ENCODE peak calls at places on chromosomes 6 and 20, in five cellular contexts. One of them, this sample, is unnamed.
A peak's percentile ranks its signal among the peaks of the same experiment; 100 is the strongest.

GRCh38 chr6:123064038-123064437 is 68.0 kb downstream of the CLVS2 start:
- DNase-seq in hepatocyte: no peak
- DNase-seq in fibroblast of lung: no peak
- DNase-seq in neural progenitor cell: no peak
- DNase-seq in CD8-positive, alpha-beta T cell: no peak
- DNase-seq in this sample: no peak

GRCh38 chr20:1868856-1869255 is 26.4 kb upstream of the SIRPA start:
- DNase-seq in hepatocyte: no peak
- DNase-seq in fibroblast of lung: peak; percentile 51
- DNase-seq in neural progenitor cell: no peak
- DNase-seq in CD8-positive, alpha-beta T cell: no peak
- DNase-seq in this sample: no peak

GRCh38 chr6:53910834-53911233 is 116.0 kb downstream of the LRRC1 start:
- DNase-seq in hepatocyte: no peak
- DNase-seq in fibroblast of lung: peak; percentile 47
- DNase-seq in neural progenitor cell: peak; percentile 68
- DNase-seq in CD8-positive, alpha-beta T cell: no peak
- DNase-seq in this sample: no peak

GRCh38 chr6:158810149-158811095 is 8.7 kb downstream of the EZR start:
- DNase-seq in hepatocyte: no peak
- DNase-seq in fibroblast of lung: no peak
- DNase-seq in neural progenitor cell: no peak
- DNase-seq in CD8-positive, alpha-beta T cell: no peak
- DNase-seq in this sample: no peak

GRCh38 chr6:104505838-104506237 is 353.9 kb downstream of the HACE1 start:
- DNase-seq in hepatocyte: no peak
- DNase-seq in fibroblast of lung: no peak
- DNase-seq in neural progenitor cell: no peak
- DNase-seq in CD8-positive, alpha-beta T cell: no peak
- DNase-seq in this sample: no peak

GRCh38 chr6:39086294-39086693 is 28.7 kb downstream of the SAYSD1 start:
- DNase-seq in hepatocyte: no peak
- DNase-seq in fibroblast of lung: no peak
- DNase-seq in neural progenitor cell: no peak
- DNase-seq in CD8-positive, alpha-beta T cell: no peak
- DNase-seq in this sample: no peak

GRCh38 chr20:11920083-11920482 is 2.4 kb downstream of the BTBD3 start:
- DNase-seq in hepatocyte: no peak
- DNase-seq in fibroblast of lung: no peak
- DNase-seq in neural progenitor cell: no peak
- DNase-seq in CD8-positive, alpha-beta T cell: no peak
- DNase-seq in this sample: no peak

GRCh38 chr6:106927531-106928398 is 46.8 kb downstream of the CD24 start:
- DNase-seq in hepatocyte: peak; percentile 79
- DNase-seq in fibroblast of lung: peak; percentile 22
- DNase-seq in neural progenitor cell: peak; percentile 87
- DNase-seq in CD8-positive, alpha-beta T cell: no peak
- DNase-seq in this sample: no peak

GRCh38 chr20:9807176-9807575 is 31.7 kb downstream of the PAK5 start:
- DNase-seq in hepatocyte: no peak
- DNase-seq in fibroblast of lung: no peak
- DNase-seq in neural progenitor cell: no peak
- DNase-seq in CD8-positive, alpha-beta T cell: no peak
- DNase-seq in this sample: no peak

GRCh38 chr20:49644980-49645565 is 68.6 kb downstream of the B4GALT5 start:
- DNase-seq in hepatocyte: no peak
- DNase-seq in fibroblast of lung: no peak
- DNase-seq in neural progenitor cell: no peak
- DNase-seq in CD8-positive, alpha-beta T cell: no peak
- DNase-seq in this sample: no peak

GRCh38 chr20:47262365-47263013 is 94.0 kb downstream of the ZMYND8 start:
- DNase-seq in hepatocyte: no peak
- DNase-seq in fibroblast of lung: no peak
- DNase-seq in neural progenitor cell: no peak
- DNase-seq in CD8-positive, alpha-beta T cell: no peak
- DNase-seq in this sample: no peak

GRCh38 chr6:16437984-16438383 is 199.6 kb downstream of the GMPR start:
- DNase-seq in hepatocyte: no peak
- DNase-seq in fibroblast of lung: no peak
- DNase-seq in neural progenitor cell: no peak
- DNase-seq in CD8-positive, alpha-beta T cell: peak; percentile 26
- DNase-seq in this sample: no peak

GRCh38 chr6:149190228-149190831 is 127.2 kb upstream of the TAB2 start:
- DNase-seq in hepatocyte: no peak
- DNase-seq in fibroblast of lung: peak; percentile 9
- DNase-seq in neural progenitor cell: peak; percentile 11
- DNase-seq in CD8-positive, alpha-beta T cell: peak; percentile 35
- DNase-seq in this sample: peak; percentile 72

GRCh38 chr6:12014027-12014872 is 2.1 kb downstream of the HIVEP1 start:
- DNase-seq in hepatocyte: no peak
- DNase-seq in fibroblast of lung: peak; percentile 72
- DNase-seq in neural progenitor cell: no peak
- DNase-seq in CD8-positive, alpha-beta T cell: no peak
- DNase-seq in this sample: no peak

GRCh38 chr6:12595161-12595792 is 121.3 kb upstream of the PHACTR1 start:
- DNase-seq in hepatocyte: no peak
- DNase-seq in fibroblast of lung: no peak
- DNase-seq in neural progenitor cell: no peak
- DNase-seq in CD8-positive, alpha-beta T cell: no peak
- DNase-seq in this sample: no peak

GRCh38 chr6:144741659-144742058 is 456.5 kb downstream of the UTRN start:
- DNase-seq in hepatocyte: no peak
- DNase-seq in fibroblast of lung: no peak
- DNase-seq in neural progenitor cell: no peak
- DNase-seq in CD8-positive, alpha-beta T cell: no peak
- DNase-seq in this sample: no peak

GRCh38 chr20:9460518-9460917 is 53.9 kb upstream of the LAMP5 start:
- DNase-seq in hepatocyte: no peak
- DNase-seq in fibroblast of lung: peak; percentile 61
- DNase-seq in neural progenitor cell: no peak
- DNase-seq in CD8-positive, alpha-beta T cell: no peak
- DNase-seq in this sample: no peak

GRCh38 chr6:79605061-79605460 is 26.1 kb upstream of the SH3BGRL2 start:
- DNase-seq in hepatocyte: no peak
- DNase-seq in fibroblast of lung: peak; percentile 46
- DNase-seq in neural progenitor cell: no peak
- DNase-seq in CD8-positive, alpha-beta T cell: no peak
- DNase-seq in this sample: no peak

GRCh38 chr6:148309301-148309700 is 33.3 kb upstream of the SASH1 start:
- DNase-seq in hepatocyte: no peak
- DNase-seq in fibroblast of lung: no peak
- DNase-seq in neural progenitor cell: no peak
- DNase-seq in CD8-positive, alpha-beta T cell: no peak
- DNase-seq in this sample: no peak

GRCh38 chr20:17228624-17229061 is 1.8 kb downstream of the PCSK2 start:
- DNase-seq in hepatocyte: peak; percentile 11
- DNase-seq in fibroblast of lung: no peak
- DNase-seq in neural progenitor cell: peak; percentile 53
- DNase-seq in CD8-positive, alpha-beta T cell: no peak
- DNase-seq in this sample: peak; percentile 47

GRCh38 chr6:2021713-2022125 is 223.7 kb downstream of the GMDS start:
- DNase-seq in hepatocyte: peak; percentile 14
- DNase-seq in fibroblast of lung: peak; percentile 92
- DNase-seq in neural progenitor cell: peak; percentile 33
- DNase-seq in CD8-positive, alpha-beta T cell: no peak
- DNase-seq in this sample: peak; percentile 61

GRCh38 chr20:40688129-40689099 is 622 bp downstream of the MAFB start:
- DNase-seq in hepatocyte: no peak
- DNase-seq in fibroblast of lung: peak; percentile 47
- DNase-seq in neural progenitor cell: peak; percentile 36
- DNase-seq in CD8-positive, alpha-beta T cell: no peak
- DNase-seq in this sample: peak; percentile 66

GRCh38 chr6:27472182-27472616 is 706 bp downstream of the ZNF184 start:
- DNase-seq in hepatocyte: peak; percentile 76
- DNase-seq in fibroblast of lung: peak; percentile 83
- DNase-seq in neural progenitor cell: peak; percentile 75
- DNase-seq in CD8-positive, alpha-beta T cell: peak; percentile 62
- DNase-seq in this sample: peak; percentile 66

GRCh38 chr20:64234291-64234791 is 21.2 kb upstream of the PCMTD2 start:
- DNase-seq in hepatocyte: no peak
- DNase-seq in fibroblast of lung: no peak
- DNase-seq in neural progenitor cell: no peak
- DNase-seq in CD8-positive, alpha-beta T cell: no peak
- DNase-seq in this sample: peak; percentile 27

GRCh38 chr20:63743210-63743970 is 3.8 kb downstream of the SLC2A4RG start:
- DNase-seq in hepatocyte: peak; percentile 3
- DNase-seq in fibroblast of lung: no peak
- DNase-seq in neural progenitor cell: no peak
- DNase-seq in CD8-positive, alpha-beta T cell: no peak
- DNase-seq in this sample: no peak

GRCh38 chr20:31869942-31870702 is at the start of the genes DUSP15 and TTLL9:
- DNase-seq in hepatocyte: peak; percentile 89
- DNase-seq in fibroblast of lung: no peak
- DNase-seq in neural progenitor cell: peak; percentile 75
- DNase-seq in CD8-positive, alpha-beta T cell: no peak
- DNase-seq in this sample: peak; percentile 61

GRCh38 chr6:44234101-44235090 is 11.0 kb downstream of the SLC29A1 start:
- DNase-seq in hepatocyte: peak; percentile 84
- DNase-seq in fibroblast of lung: peak; percentile 75
- DNase-seq in neural progenitor cell: peak; percentile 87
- DNase-seq in CD8-positive, alpha-beta T cell: no peak
- DNase-seq in this sample: peak; percentile 61

GRCh38 chr6:73644941-73645591 is 8.7 kb downstream of the SLC17A5 start:
- DNase-seq in hepatocyte: no peak
- DNase-seq in fibroblast of lung: no peak
- DNase-seq in neural progenitor cell: no peak
- DNase-seq in CD8-positive, alpha-beta T cell: no peak
- DNase-seq in this sample: no peak

GRCh38 chr6:145042559-145042958 is 692.8 kb downstream of the EPM2A start:
- DNase-seq in hepatocyte: no peak
- DNase-seq in fibroblast of lung: no peak
- DNase-seq in neural progenitor cell: no peak
- DNase-seq in CD8-positive, alpha-beta T cell: no peak
- DNase-seq in this sample: no peak

GRCh38 chr6:34385793-34386195 is 6.7 kb downstream of the NUDT3 start:
- DNase-seq in hepatocyte: no peak
- DNase-seq in fibroblast of lung: no peak
- DNase-seq in neural progenitor cell: peak; percentile 62
- DNase-seq in CD8-positive, alpha-beta T cell: no peak
- DNase-seq in this sample: no peak

GRCh38 chr6:34383651-34384304 is 8.7 kb downstream of the NUDT3 start:
- DNase-seq in hepatocyte: no peak
- DNase-seq in fibroblast of lung: no peak
- DNase-seq in neural progenitor cell: no peak
- DNase-seq in CD8-positive, alpha-beta T cell: no peak
- DNase-seq in this sample: no peak

GRCh38 chr6:34386316-34387137 is 5.9 kb downstream of the NUDT3 start:
- DNase-seq in hepatocyte: peak; percentile 40
- DNase-seq in fibroblast of lung: peak; percentile 89
- DNase-seq in neural progenitor cell: no peak
- DNase-seq in CD8-positive, alpha-beta T cell: no peak
- DNase-seq in this sample: no peak

GRCh38 chr6:34383171-34383631 is 9.3 kb downstream of the NUDT3 start:
- DNase-seq in hepatocyte: peak; percentile 35
- DNase-seq in fibroblast of lung: peak; percentile 56
- DNase-seq in neural progenitor cell: no peak
- DNase-seq in CD8-positive, alpha-beta T cell: no peak
- DNase-seq in this sample: no peak

GRCh38 chr6:34384305-34385153 is 7.9 kb downstream of the NUDT3 start:
- DNase-seq in hepatocyte: no peak
- DNase-seq in fibroblast of lung: peak; percentile 38
- DNase-seq in neural progenitor cell: no peak
- DNase-seq in CD8-positive, alpha-beta T cell: no peak
- DNase-seq in this sample: no peak
- H3K27ac ChIP-seq in hepatocyte: peak overlapping the region; percentile 75
- H3K27ac ChIP-seq in fibroblast of lung: peak overlapping the region; percentile 51
- H3K27ac ChIP-seq in neural progenitor cell: peak overlapping the region; percentile 34
- H3K27ac ChIP-seq in CD8-positive, alpha-beta T cell: no peak overlapping the region
- H3K27ac ChIP-seq in this sample: no peak overlapping the region

GRCh38 chr6:99216959-99217358 is 132.5 kb downstream of the FAXC start:
- DNase-seq in hepatocyte: no peak
- DNase-seq in fibroblast of lung: no peak
- DNase-seq in neural progenitor cell: no peak
- DNase-seq in CD8-positive, alpha-beta T cell: no peak
- DNase-seq in this sample: no peak

GRCh38 chr6:99225172-99225571 is 124.3 kb downstream of the FAXC start:
- DNase-seq in hepatocyte: no peak
- DNase-seq in fibroblast of lung: no peak
- DNase-seq in neural progenitor cell: no peak
- DNase-seq in CD8-positive, alpha-beta T cell: no peak
- DNase-seq in this sample: no peak

GRCh38 chr6:99219788-99220187 is 129.7 kb downstream of the FAXC start:
- DNase-seq in hepatocyte: peak; percentile 49
- DNase-seq in fibroblast of lung: no peak
- DNase-seq in neural progenitor cell: peak; percentile 76
- DNase-seq in CD8-positive, alpha-beta T cell: no peak
- DNase-seq in this sample: no peak
- TF ChIP-seq CTCF in hepatocyte: no peak
- TF ChIP-seq CTCF in fibroblast of lung: no peak
- TF ChIP-seq CTCF in neural progenitor cell: peak; percentile 50
- TF ChIP-seq CTCF in CD8-positive, alpha-beta T cell: no peak
- TF ChIP-seq CTCF in this sample: no peak

DNA sequence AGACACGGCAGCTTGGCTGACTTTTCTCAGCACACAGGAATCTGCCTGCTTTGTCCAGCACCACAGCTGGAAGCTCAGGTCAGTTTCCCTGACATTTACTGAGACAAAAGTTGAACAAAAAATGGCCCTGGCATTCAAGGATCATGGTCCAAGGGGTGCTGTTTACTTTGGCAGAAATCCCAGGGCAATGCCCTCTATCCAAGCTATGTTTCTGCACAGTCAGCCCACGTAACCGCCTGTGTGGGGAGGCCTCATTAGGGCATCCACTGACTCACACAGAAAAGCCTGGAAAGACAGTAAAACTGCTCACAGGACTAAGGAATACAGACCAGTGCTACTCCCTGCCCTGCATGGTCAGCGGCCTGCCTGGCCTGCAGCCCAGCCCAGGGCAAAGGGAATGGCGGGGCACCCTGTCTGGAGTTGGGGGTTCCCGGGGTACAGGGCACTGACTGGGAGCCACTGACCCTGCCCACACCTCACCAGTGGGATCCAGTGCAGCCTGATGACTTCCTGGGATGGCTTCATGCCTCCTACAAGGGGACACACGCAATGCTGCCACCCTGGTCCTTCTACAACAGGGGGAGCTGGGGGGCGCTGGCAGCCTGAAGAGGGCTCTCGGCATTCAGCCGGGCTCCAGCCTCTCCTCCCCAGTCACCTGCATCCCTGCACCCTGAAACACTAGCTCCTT is 77.1 kb downstream of the NINL start:
- DNase-seq in hepatocyte: peak; percentile 76
- DNase-seq in fibroblast of lung: peak; percentile 91
- DNase-seq in neural progenitor cell: no peak
- DNase-seq in CD8-positive, alpha-beta T cell: no peak
- DNase-seq in this sample: no peak
- H3K36me3 ChIP-seq in hepatocyte: no peaks in the 10 kb centered on the region
- H3K36me3 ChIP-seq in fibroblast of lung: peaks cover 11% of the 10 kb centered on the region
- H3K36me3 ChIP-seq in neural progenitor cell: no peaks in the 10 kb centered on the region
- H3K36me3 ChIP-seq in CD8-positive, alpha-beta T cell: no peaks in the 10 kb centered on the region
- H3K36me3 ChIP-seq in this sample: peaks cover 23% of the 10 kb centered on the region

DNA sequence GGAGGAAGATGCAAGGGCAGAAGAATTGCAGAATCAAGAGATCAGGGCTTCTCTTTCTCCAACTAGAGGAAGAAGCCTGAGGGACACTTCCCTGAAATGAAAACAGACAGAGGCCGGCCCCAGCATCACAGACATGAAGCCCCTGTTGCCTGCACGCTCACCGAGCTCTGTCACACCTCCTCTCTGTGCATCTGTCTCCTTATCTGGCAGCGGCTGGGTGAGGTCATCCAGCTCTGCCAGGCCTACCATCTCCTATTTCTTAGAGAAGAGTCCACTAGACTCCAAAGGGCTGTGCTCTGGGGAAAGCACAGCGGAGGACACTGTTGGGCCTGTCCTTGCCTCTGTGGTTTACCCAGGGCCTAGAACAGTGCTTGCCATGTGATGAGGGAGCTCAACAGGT is 71.9 kb upstream of the MLN start:
- DNase-seq in hepatocyte: no peak
- DNase-seq in fibroblast of lung: no peak
- DNase-seq in neural progenitor cell: no peak
- DNase-seq in CD8-positive, alpha-beta T cell: no peak
- DNase-seq in this sample: no peak
- H3K27ac ChIP-seq in hepatocyte: no peak overlapping the region
- H3K27ac ChIP-seq in fibroblast of lung: no peak overlapping the region
- H3K27ac ChIP-seq in neural progenitor cell: no peak overlapping the region
- H3K27ac ChIP-seq in CD8-positive, alpha-beta T cell: no peak overlapping the region
- H3K27ac ChIP-seq in this sample: no peak overlapping the region

This sample was measured in lower lobe of right lung.